ENCODE peak calls at places on chromosomes 5 and 9, in four cellular contexts. One of them, this sample, is unnamed.

GRCh38 chr9:99595796-99596195 is 225.9 kb upstream of the NR4A3 start:
- DNase-seq in adipocyte: no peak
- DNase-seq in kidney epithelial cell: no peak
- DNase-seq in cardiac fibroblast: no peak
- DNase-seq in this sample: no peak

GRCh38 chr5:128782446-128782845 is 182.8 kb upstream of the SLC27A6 start:
- DNase-seq in adipocyte: peak; percentile 72
- DNase-seq in cardiac fibroblast: peak; percentile 85
- DNase-seq in kidney epithelial cell: peak; percentile 32
- DNase-seq in this sample: peak; percentile 80

GRCh38 chr9:88773627-88774244 is 217.5 kb upstream of the S1PR3 start:
- DNase-seq in adipocyte: peak; percentile 57
- DNase-seq in cardiac fibroblast: peak; percentile 72
- DNase-seq in kidney epithelial cell: no peak
- DNase-seq in this sample: peak; percentile 43

GRCh38 chr5:119055267-119055666 is 15.6 kb upstream of the DMXL1 start:
- DNase-seq in adipocyte: peak; percentile 34
- DNase-seq in cardiac fibroblast: peak; percentile 37
- DNase-seq in kidney epithelial cell: no peak
- DNase-seq in this sample: no peak

GRCh38 chr5:14816999-14817761 is 54.4 kb downstream of the ANKH start:
- DNase-seq in adipocyte: peak; percentile 81
- DNase-seq in cardiac fibroblast: peak; percentile 97
- DNase-seq in kidney epithelial cell: no peak
- DNase-seq in this sample: peak; percentile 84

GRCh38 chr5:145244788-145245187 is 590.4 kb downstream of the PRELID2 start:
- DNase-seq in cardiac fibroblast: peak; percentile 76
- DNase-seq in adipocyte: peak; percentile 75
- DNase-seq in kidney epithelial cell: no peak
- DNase-seq in this sample: no peak

GRCh38 chr5:162068412-162068811 is 839 bp downstream of the GABRG2 start:
- DNase-seq in adipocyte: peak; percentile 4
- DNase-seq in kidney epithelial cell: peak; percentile 12
- DNase-seq in cardiac fibroblast: peak; percentile 2
- DNase-seq in this sample: no peak

GRCh38 chr5:96433066-96433447 is at the start of gene PCSK1:
- DNase-seq in cardiac fibroblast: no peak
- DNase-seq in adipocyte: no peak
- DNase-seq in kidney epithelial cell: no peak
- DNase-seq in this sample: no peak

GRCh38 chr9:16964228-16964627 is 93.8 kb upstream of the BNC2 start:
- DNase-seq in cardiac fibroblast: peak; percentile 98
- DNase-seq in adipocyte: peak; percentile 94
- DNase-seq in kidney epithelial cell: peak; percentile 31
- DNase-seq in this sample: peak; percentile 98

GRCh38 chr5:160298189-160298588 is 14.2 kb downstream of the CCNJL start:
- DNase-seq in adipocyte: no peak
- DNase-seq in cardiac fibroblast: no peak
- DNase-seq in kidney epithelial cell: no peak
- DNase-seq in this sample: no peak

GRCh38 chr5:34676409-34676808 is 20.3 kb downstream of the RAI14 start:
- DNase-seq in kidney epithelial cell: no peak
- DNase-seq in adipocyte: peak; percentile 55
- DNase-seq in cardiac fibroblast: peak; percentile 36
- DNase-seq in this sample: no peak

GRCh38 chr5:131998431-131999040 is 12.9 kb downstream of the ACSL6 start:
- DNase-seq in adipocyte: no peak
- DNase-seq in cardiac fibroblast: no peak
- DNase-seq in kidney epithelial cell: no peak
- DNase-seq in this sample: no peak

GRCh38 chr9:77606526-77606925 is 41.6 kb downstream of the GNA14 start:
- DNase-seq in cardiac fibroblast: no peak
- DNase-seq in kidney epithelial cell: no peak
- DNase-seq in adipocyte: no peak
- DNase-seq in this sample: no peak

GRCh38 chr5:38780316-38780715 is 65.5 kb upstream of the OSMR start:
- DNase-seq in cardiac fibroblast: no peak
- DNase-seq in adipocyte: no peak
- DNase-seq in kidney epithelial cell: no peak
- DNase-seq in this sample: no peak

GRCh38 chr5:134637106-134637721 is 4.6 kb upstream of the SAR1B start:
- DNase-seq in cardiac fibroblast: no peak
- DNase-seq in adipocyte: no peak
- DNase-seq in kidney epithelial cell: no peak
- DNase-seq in this sample: no peak

GRCh38 chr9:6049798-6050197 is 34.4 kb upstream of the RANBP6 start:
- DNase-seq in adipocyte: no peak
- DNase-seq in cardiac fibroblast: peak; percentile 46
- DNase-seq in kidney epithelial cell: no peak
- DNase-seq in this sample: no peak

GRCh38 chr9:97480174-97480573 is 21.3 kb upstream of the TMOD1 start:
- DNase-seq in kidney epithelial cell: no peak
- DNase-seq in adipocyte: no peak
- DNase-seq in cardiac fibroblast: no peak
- DNase-seq in this sample: no peak

GRCh38 chr5:58680503-58680902 is 97.6 kb downstream of the RAB3C start:
- DNase-seq in cardiac fibroblast: no peak
- DNase-seq in adipocyte: no peak
- DNase-seq in kidney epithelial cell: no peak
- DNase-seq in this sample: no peak

GRCh38 chr9:86837345-86837744 is 110.0 kb downstream of the GAS1 start:
- DNase-seq in kidney epithelial cell: no peak
- DNase-seq in adipocyte: no peak
- DNase-seq in cardiac fibroblast: no peak
- DNase-seq in this sample: no peak

GRCh38 chr5:17203329-17204132 is 13.9 kb upstream of the BASP1 start:
- DNase-seq in cardiac fibroblast: peak; percentile 89
- DNase-seq in kidney epithelial cell: no peak
- DNase-seq in adipocyte: peak; percentile 88
- DNase-seq in this sample: no peak

GRCh38 chr9:111284703-111285102 is 45.3 kb downstream of the OR2K2 start:
- DNase-seq in kidney epithelial cell: no peak
- DNase-seq in cardiac fibroblast: no peak
- DNase-seq in adipocyte: no peak
- DNase-seq in this sample: no peak

GRCh38 chr5:80153586-80154126 is 102.2 kb downstream of the SERINC5 start:
- DNase-seq in adipocyte: no peak
- DNase-seq in kidney epithelial cell: no peak
- DNase-seq in cardiac fibroblast: no peak
- DNase-seq in this sample: no peak

GRCh38 chr5:55176176-55176818 is 3.3 kb upstream of the CDC20B start:
- DNase-seq in adipocyte: peak; percentile 59
- DNase-seq in cardiac fibroblast: no peak
- DNase-seq in kidney epithelial cell: no peak
- DNase-seq in this sample: no peak

GRCh38 chr5:180194410-180195345 is 14.3 kb downstream of the RASGEF1C start:
- DNase-seq in cardiac fibroblast: no peak
- DNase-seq in kidney epithelial cell: no peak
- DNase-seq in adipocyte: no peak
- DNase-seq in this sample: no peak

GRCh38 chr9:16986441-16987387 is 116.2 kb upstream of the BNC2 start:
- DNase-seq in adipocyte: peak; percentile 63
- DNase-seq in cardiac fibroblast: peak; percentile 61
- DNase-seq in kidney epithelial cell: no peak
- DNase-seq in this sample: peak; percentile 74

GRCh38 chr5:157026789-157027424 is 32.0 kb downstream of the HAVCR1 start:
- DNase-seq in cardiac fibroblast: no peak
- DNase-seq in adipocyte: no peak
- DNase-seq in kidney epithelial cell: no peak
- DNase-seq in this sample: no peak

GRCh38 chr5:32439086-32439642 is 5.4 kb downstream of the ZFR start:
- DNase-seq in kidney epithelial cell: no peak
- DNase-seq in cardiac fibroblast: no peak
- DNase-seq in adipocyte: no peak
- DNase-seq in this sample: no peak

GRCh38 chr5:3122216-3122615 is 370.7 kb upstream of the IRX2 start:
- DNase-seq in adipocyte: no peak
- DNase-seq in kidney epithelial cell: no peak
- DNase-seq in cardiac fibroblast: no peak
- DNase-seq in this sample: no peak
- H3K4me3 ChIP-seq in adipocyte: no peak overlapping the region
- H3K4me3 ChIP-seq in kidney epithelial cell: no peak overlapping the region
- H3K4me3 ChIP-seq in cardiac fibroblast: no peak overlapping the region
- H3K4me3 ChIP-seq in this sample: no peak overlapping the region

DNA sequence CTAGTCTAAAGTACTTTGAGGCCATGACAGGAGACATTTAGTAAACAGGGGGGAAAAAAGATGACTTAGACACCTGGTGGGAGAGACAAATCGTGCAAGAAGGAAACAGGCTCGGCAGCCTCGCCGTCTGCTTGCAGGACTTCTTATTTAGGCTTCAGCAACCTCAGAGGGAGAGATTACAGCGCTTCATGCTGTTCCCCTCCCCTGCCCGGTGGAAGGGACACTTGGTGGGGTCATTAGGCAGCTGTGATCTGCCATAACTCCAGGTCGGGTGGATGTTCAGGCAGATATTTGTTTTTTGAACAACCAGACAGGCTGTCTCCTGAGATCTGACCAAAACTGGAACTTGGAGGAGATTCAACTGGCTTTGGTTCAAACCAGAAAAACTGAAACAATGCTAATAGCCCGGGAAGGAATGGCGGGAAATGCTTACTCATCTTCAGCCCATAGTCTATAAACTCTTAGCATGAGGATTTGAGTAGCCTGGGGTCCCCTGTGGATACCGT is 38.1 kb upstream of the CD180 start:
- DNase-seq in kidney epithelial cell: no peak
- DNase-seq in adipocyte: peak; percentile 64
- DNase-seq in cardiac fibroblast: peak; percentile 92
- DNase-seq in this sample: peak; percentile 88
- H3K4me3 ChIP-seq in kidney epithelial cell: no peak overlapping the region
- H3K4me3 ChIP-seq in adipocyte: peak overlapping the region; percentile 53
- H3K4me3 ChIP-seq in cardiac fibroblast: peak overlapping the region; percentile 35
- H3K4me3 ChIP-seq in this sample: peak overlapping the region; percentile 7

DNA sequence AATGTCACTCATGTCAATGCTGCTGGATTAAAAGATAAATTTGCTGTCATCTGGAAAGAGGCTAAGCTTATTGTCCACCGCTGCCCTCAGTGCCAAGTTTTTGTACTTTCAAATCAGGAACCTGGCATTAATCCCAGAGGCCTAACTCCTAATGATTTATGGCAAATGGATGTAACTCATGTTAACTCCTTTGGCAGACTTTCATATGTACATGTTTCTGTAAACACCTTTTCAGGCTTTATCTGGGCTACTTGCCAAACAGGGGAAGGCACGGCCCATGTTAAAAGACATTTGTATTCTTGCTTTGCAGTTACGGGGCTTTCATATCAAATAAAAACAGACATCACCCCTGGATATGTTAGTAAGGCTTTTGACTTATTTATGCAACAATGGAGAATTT is 608.0 kb upstream of the ACO1 start:
- DNase-seq in cardiac fibroblast: no peak
- DNase-seq in adipocyte: no peak
- DNase-seq in kidney epithelial cell: no peak
- DNase-seq in this sample: no peak
- H3K4me3 ChIP-seq in cardiac fibroblast: no peak overlapping the region
- H3K4me3 ChIP-seq in adipocyte: no peak overlapping the region
- H3K4me3 ChIP-seq in kidney epithelial cell: no peak overlapping the region
- H3K4me3 ChIP-seq in this sample: no peak overlapping the region

GRCh38 chr9:113582698-113583200 is 119.2 kb downstream of the RGS3 start:
- DNase-seq in cardiac fibroblast: no peak
- DNase-seq in kidney epithelial cell: no peak
- DNase-seq in adipocyte: no peak
- DNase-seq in this sample: no peak
- H3K4me3 ChIP-seq in cardiac fibroblast: no peak overlapping the region
- H3K4me3 ChIP-seq in kidney epithelial cell: no peak overlapping the region
- H3K4me3 ChIP-seq in adipocyte: no peak overlapping the region
- H3K4me3 ChIP-seq in this sample: no peak overlapping the region

DNA sequence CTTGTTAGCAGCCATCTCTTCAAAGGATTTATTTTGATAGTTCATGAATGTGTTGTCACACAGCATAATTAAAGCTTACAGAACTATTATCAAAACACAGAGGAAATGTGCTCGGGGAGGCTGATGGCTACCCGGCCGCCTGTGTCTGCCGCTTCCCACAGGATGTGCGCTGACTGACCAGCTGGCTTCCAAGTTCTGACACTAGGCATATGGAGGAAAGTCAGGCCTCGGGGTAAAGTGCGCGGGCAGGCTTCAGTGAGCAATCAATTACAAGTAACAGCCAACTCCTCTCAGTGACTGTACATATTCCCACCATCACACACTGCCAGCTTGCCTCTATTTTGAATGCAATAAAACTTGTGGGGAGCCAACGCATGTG is 77.5 kb downstream of the EBF1 start:
- DNase-seq in cardiac fibroblast: peak; percentile 88
- DNase-seq in kidney epithelial cell: no peak
- DNase-seq in adipocyte: no peak
- DNase-seq in this sample: peak; percentile 76
- H3K4me3 ChIP-seq in cardiac fibroblast: no peak overlapping the region
- H3K4me3 ChIP-seq in kidney epithelial cell: no peak overlapping the region
- H3K4me3 ChIP-seq in adipocyte: peak overlapping the region; percentile 75
- H3K4me3 ChIP-seq in this sample: no peak overlapping the region

This sample was measured in skeletal muscle cell.